ENCODE peak calls at places on chromosomes 2 and 18, in six cellular contexts. H is GM12878, X is GM12891, I is H1, K is HepG2, Q is K562. O is an unnamed sample.

GRCh38 chr2:127569274-127570065 is 34.0 kb downstream of the MYO7B start:
- DNase-seq in X (no peak), Q (no peak), K (no peak), H (no peak), I (no peak), O (no peak)

GRCh38 chr18:59877366-59877765 is 22.4 kb upstream of the PMAIP1 start:
- DNase-seq in K (no peak), X (no peak), I (no peak), H (no peak), Q (no peak), O (no peak)

GRCh38 chr18:34890486-34891085 is 150.6 kb upstream of the MAPRE2 start:
- DNase-seq in H (no peak), K (no peak), I (no peak), Q (no peak), X (no peak), O (no peak)

GRCh38 chr2:191521608-191522208 is 156.2 kb upstream of the NABP1 start:
- DNase-seq in K (peak), H (no peak), X (no peak), Q (peak), I (no peak), O (no peak)

GRCh38 chr2:241796610-241797138 is 12.3 kb upstream of the NEU4 start:
- DNase-seq in I (no peak), X (peak), H (no peak), K (no peak), Q (no peak), O (no peak)

GRCh38 chr2:206095925-206096324 is 10.0 kb upstream of the INO80D start:
- DNase-seq in X (no peak), K (no peak), I (no peak), H (no peak), Q (no peak), O (no peak)

GRCh38 chr18:21453512-21453862 is 147.0 kb downstream of the ESCO1 start:
- DNase-seq in I (no peak), Q (no peak), H (no peak), X (no peak), K (no peak), O (no peak)

GRCh38 chr2:42436370-42436769 is 57.4 kb downstream of the KCNG3 start:
- DNase-seq in H (no peak), X (no peak), K (no peak), I (no peak), Q (no peak), O (no peak)

GRCh38 chr2:8288206-8288605 is 393.6 kb upstream of the ID2 start:
- DNase-seq in K (no peak), X (no peak), H (no peak), I (no peak), Q (no peak), O (no peak)

GRCh38 chr2:128316777-128317185 is 1.9 kb downstream of the HS6ST1 start:
- DNase-seq in H (no peak), I (no peak), K (no peak), X (peak), Q (no peak), O (peak)

GRCh38 chr18:54149078-54149697 is 75.3 kb downstream of the MBD2 start:
- DNase-seq in K (peak), X (no peak), H (peak), Q (peak), I (no peak), O (no peak)

GRCh38 chr2:239590995-239591915 is 190.4 kb upstream of the HDAC4 start:
- DNase-seq in I (no peak), H (no peak), K (no peak), Q (no peak), X (no peak), O (no peak)

GRCh38 chr2:63364866-63365265 is 223.4 kb downstream of the WDPCP start:
- DNase-seq in H (no peak), Q (no peak), K (peak), X (no peak), I (no peak), O (no peak)

GRCh38 chr18:45670281-45670962 is 53.6 kb upstream of the SLC14A1 start:
- DNase-seq in K (no peak), I (no peak), X (no peak), H (no peak), Q (peak), O (no peak)

GRCh38 chr18:43893001-43893637 is 615.8 kb upstream of the SYT4 start:
- DNase-seq in K (no peak), Q (no peak), H (no peak), I (no peak), X (no peak), O (no peak)

GRCh38 chr18:49250819-49251388 is 209.5 kb downstream of the DYM start:
- DNase-seq in K (peak), I (no peak), Q (peak), H (no peak), X (no peak), O (no peak)

GRCh38 chr18:52667388-52667787 is 327.4 kb downstream of the DCC start:
- DNase-seq in H (no peak), Q (no peak), I (no peak), X (no peak), K (no peak), O (no peak)

GRCh38 chr2:46448656-46449055 is 30.7 kb upstream of the TMEM247 start:
- DNase-seq in H (no peak), K (no peak), Q (no peak), I (no peak), X (no peak), O (no peak)

GRCh38 chr2:12807907-12808810 is 91.4 kb downstream of the TRIB2 start:
- DNase-seq in Q (no peak), H (no peak), I (no peak), X (no peak), K (no peak), O (no peak)

GRCh38 chr2:109507828-109508227 is 105.9 kb downstream of the SEPTIN10 start:
- DNase-seq in H (no peak), X (no peak), Q (no peak), I (no peak), K (no peak), O (no peak)

GRCh38 chr2:121129692-121130091 is 155.3 kb downstream of the TFCP2L1 start:
- DNase-seq in X (no peak), Q (no peak), H (no peak), K (no peak), I (no peak), O (no peak)

GRCh38 chr2:158131919-158132566 is 30.4 kb downstream of the UPP2 start:
- DNase-seq in H (no peak), X (no peak), I (no peak), Q (no peak), K (peak), O (no peak)

GRCh38 chr18:13457327-13457726 is 238.8 kb downstream of the LDLRAD4 start:
- DNase-seq in K (no peak), Q (no peak), I (no peak), X (no peak), H (no peak), O (no peak)

GRCh38 chr2:27442981-27443323 is 771 bp downstream of the KRTCAP3 start:
- DNase-seq in I (no peak), Q (no peak), H (no peak), X (no peak), K (no peak), O (no peak)

GRCh38 chr2:27448381-27448780 is 6.2 kb downstream of the KRTCAP3 start:
- DNase-seq in I (no peak), Q (no peak), H (no peak), K (no peak), X (no peak), O (no peak)

GRCh38 chr2:27445155-27445554 is 3.0 kb downstream of the KRTCAP3 start:
- DNase-seq in I (no peak), X (no peak), K (no peak), Q (no peak), H (no peak), O (no peak)

GRCh38 chr2:27445615-27446014 is 3.4 kb downstream of the KRTCAP3 start:
- DNase-seq in Q (no peak), X (no peak), H (no peak), I (no peak), K (no peak), O (no peak)

DNA sequence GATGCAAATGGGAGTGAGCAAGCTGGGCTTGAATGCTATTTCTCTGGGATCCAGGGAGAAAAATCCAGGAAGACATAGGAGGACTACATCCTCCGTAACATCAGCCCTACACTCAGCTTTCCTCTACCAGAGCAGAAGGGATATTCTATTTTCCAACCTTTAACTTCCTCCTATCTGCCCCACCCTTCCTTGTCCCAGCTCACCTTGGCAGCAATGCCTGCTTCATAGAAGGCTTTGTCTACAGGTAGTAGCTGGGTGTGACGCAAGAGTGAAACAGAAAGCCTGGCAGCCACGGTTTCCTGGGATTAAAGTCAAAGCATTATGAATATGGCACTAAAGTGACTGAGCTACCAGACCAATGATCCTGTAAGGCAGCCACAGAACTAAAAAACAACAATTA is 3.9 kb downstream of the KRTCAP3 start:
- DNase-seq in I (no peak), H (no peak), X (no peak), K (peak), Q (no peak), O (no peak)
- TF ChIP-seq POLR2A in I (no peak), H (no peak), X (no peak), K (no peak), Q (no peak), O (no peak)

DNA sequence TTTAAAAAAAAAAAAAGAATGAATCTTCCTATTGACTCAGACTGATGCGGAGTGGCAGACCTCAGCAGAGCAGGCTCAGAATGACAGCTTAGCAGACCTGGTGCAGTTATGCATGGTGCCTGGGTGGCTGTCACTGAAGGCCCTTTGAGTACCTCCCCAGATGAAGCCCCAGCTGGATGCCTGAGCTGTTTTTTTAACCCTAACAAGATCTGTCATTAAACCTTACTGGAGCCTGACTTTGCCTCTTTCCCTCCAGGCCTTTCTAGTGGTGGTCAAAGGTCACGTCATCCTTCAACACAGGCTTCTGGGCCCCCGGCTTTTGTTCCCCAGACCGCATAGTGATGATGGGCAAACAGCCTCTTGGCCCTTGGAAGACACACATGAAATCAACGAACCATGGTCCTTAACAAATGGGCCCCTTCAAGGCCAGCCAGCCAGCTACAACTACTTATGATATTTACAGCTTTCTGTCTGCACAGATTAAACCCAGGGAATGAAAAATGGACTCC is 138.3 kb upstream of the CYP1B1 start:
- DNase-seq in K (no peak), X (no peak), H (no peak), Q (no peak), I (no peak), O (no peak)
- TF ChIP-seq TAF1 in K (no peak), X (no peak), H (no peak), Q (no peak), I (no peak), O (no peak)

GRCh38 chr2:85538507-85539360 is at the start of gene MAT2A:
- DNase-seq in K (peak), Q (peak), X (peak), I (peak), H (peak), O (peak)
- TF ChIP-seq POLR2A in K (peak), Q (peak), X (peak), I (peak), H (peak), O (peak)

DNA sequence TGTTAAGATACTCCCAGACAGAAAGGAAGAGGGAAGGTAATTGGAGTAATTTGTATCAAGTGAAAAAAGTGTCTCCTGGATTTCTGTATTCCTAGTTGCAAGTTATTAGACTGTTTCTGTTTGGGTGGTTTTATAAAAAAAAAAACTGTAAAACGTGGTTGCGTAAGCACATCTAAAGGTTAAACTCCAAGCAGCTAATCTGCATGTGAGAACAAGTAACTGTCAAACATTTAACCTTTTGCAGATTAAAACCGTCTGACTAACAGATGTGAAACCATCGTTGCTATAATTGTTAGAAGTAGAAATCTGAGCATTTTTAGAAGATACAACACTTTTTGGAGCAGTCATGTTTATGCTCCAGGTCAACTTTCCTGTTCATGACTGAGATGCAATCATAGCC is 72.3 kb downstream of the AFF3 start:
- DNase-seq in X (no peak), H (no peak), I (no peak), K (peak), Q (no peak), O (no peak)
- TF ChIP-seq TAF1 in X (no peak), H (no peak), I (no peak), K (no peak), Q (no peak), O (no peak)

GRCh38 chr2:218781691-218782528 is at the start of gene CYP27A1:
- DNase-seq in K (peak), I (no peak), H (no peak), X (peak), Q (no peak), O (peak)
- TF ChIP-seq POLR2A in K (peak), I (no peak), H (no peak), X (no peak), Q (no peak), O (no peak)

GRCh38 chr2:444937-445884 is 157.3 kb upstream of the ALKAL2 start:
- DNase-seq in I (no peak), X (no peak), Q (no peak), K (no peak), H (no peak), O (no peak)
- TF ChIP-seq TAF1 in I (no peak), X (no peak), Q (no peak), K (no peak), H (no peak), O (no peak)

DNA sequence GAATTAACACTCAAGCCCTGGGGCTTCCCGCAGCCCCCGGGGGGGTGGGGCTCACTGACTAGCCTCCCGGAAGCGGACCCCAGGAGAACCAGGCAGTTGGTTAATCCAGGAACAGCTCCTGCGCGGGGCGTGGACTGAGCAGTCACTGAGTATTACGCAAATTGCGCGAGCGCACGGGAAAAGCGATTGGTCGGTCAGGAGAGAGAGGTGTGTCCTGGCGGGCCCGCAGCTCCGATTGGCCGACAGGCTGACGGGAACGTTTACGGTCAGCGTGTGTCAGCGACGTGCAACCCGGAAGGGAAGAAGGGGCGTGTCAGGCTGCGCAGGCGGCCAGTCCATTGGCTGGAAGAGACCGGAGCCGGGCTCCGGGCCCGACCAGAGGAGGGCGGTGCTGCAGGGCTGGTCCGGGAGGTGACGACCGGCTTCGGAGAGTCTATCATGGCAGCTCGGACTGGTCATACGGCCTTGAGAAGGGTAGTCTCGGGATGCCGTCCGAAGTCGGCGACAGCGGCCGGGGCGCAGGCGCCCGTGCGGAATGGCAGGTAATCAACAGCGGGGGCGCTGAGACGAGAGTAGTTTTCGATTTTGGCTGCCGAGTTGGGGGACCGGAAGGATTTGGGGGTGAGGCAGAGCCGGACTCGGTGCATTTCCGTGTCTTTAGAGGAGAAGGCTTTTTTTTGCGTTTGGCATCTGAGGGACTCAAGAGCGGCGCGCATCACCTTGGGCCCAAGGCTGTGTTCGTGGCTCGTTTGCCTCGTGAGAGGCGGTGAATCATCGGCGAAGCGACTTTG is at the start of gene COQ10B:
- DNase-seq in X (peak), K (peak), H (peak), Q (peak), I (peak), O (peak)
- TF ChIP-seq POLR2A in X (peak), K (peak), H (peak), Q (peak), I (peak), O (peak)

GRCh38 chr2:137939026-137939425 is 25.2 kb upstream of the HNMT start:
- DNase-seq in I (no peak), H (no peak), X (no peak), Q (no peak), K (no peak), O (no peak)

GRCh38 chr2:137940191-137940590 is 24.1 kb upstream of the HNMT start:
- DNase-seq in I (no peak), H (no peak), X (no peak), Q (no peak), K (no peak), O (no peak)

GRCh38 chr2:137937246-137937645 is 27.0 kb upstream of the HNMT start:
- DNase-seq in I (no peak), X (no peak), K (no peak), Q (no peak), H (no peak), O (no peak)

GRCh38 chr2:137937778-137938177 is 26.5 kb upstream of the HNMT start:
- DNase-seq in X (no peak), I (no peak), Q (no peak), H (no peak), K (no peak), O (no peak)

GRCh38 chr2:137938204-137938603 is 26.1 kb upstream of the HNMT start:
- DNase-seq in I (no peak), Q (no peak), H (no peak), X (no peak), K (peak), O (no peak)
- TF ChIP-seq TAF1 in I (no peak), Q (no peak), H (no peak), X (no peak), K (no peak), O (no peak)

O was measured in GM12892.